ENCODE peak calls at places on chromosomes 12 and 14, in ten cellular contexts. U, V, F, X, R, H, Z, L, S and Q are unnamed samples.

GRCh38 chr12:3150820-3151590 is 73.8 kb downstream of the TSPAN9 start:
- DNase-seq in R (no peak), S (no peak), Z (no peak), U (no peak), F (no peak), L (no peak), H (no peak), X (no peak), V (no peak), Q (no peak)

GRCh38 chr14:93035917-93036651 is 79.6 kb downstream of the ITPK1 start:
- DNase-seq in R (peak; percentile 48), F (peak; percentile 61), V (no peak), L (no peak), U (peak; percentile 46), H (no peak), Z (no peak), X (peak; percentile 24), S (peak; percentile 39), Q (peak; percentile 96)

GRCh38 chr14:68913516-68913915 is 65.6 kb downstream of the ACTN1 start:
- DNase-seq in H (no peak), X (no peak), S (no peak), Z (no peak), U (no peak), L (no peak), V (no peak), F (no peak), R (no peak), Q (no peak)

GRCh38 chr12:81615031-81615430 is 144.1 kb downstream of the PPFIA2 start:
- DNase-seq in H (no peak), X (no peak), V (no peak), R (no peak), Z (no peak), U (no peak), S (no peak), L (no peak), F (no peak), Q (no peak)

GRCh38 chr12:106776897-106777296 is 2.4 kb downstream of the RIC8B start:
- DNase-seq in H (no peak), X (no peak), S (no peak), V (no peak), Z (no peak), L (no peak), F (no peak), U (no peak), R (no peak), Q (no peak)

GRCh38 chr14:69571879-69572633 is 2.6 kb downstream of the CCDC177 start:
- DNase-seq in V (peak; percentile 30), U (no peak), F (peak; percentile 50), X (no peak), R (no peak), S (peak; percentile 33), L (no peak), H (no peak), Z (peak; percentile 16), Q (no peak)

GRCh38 chr14:103109789-103110415 is 13.4 kb upstream of the TNFAIP2 start:
- DNase-seq in L (no peak), V (peak; percentile 36), X (no peak), U (no peak), R (peak; percentile 53), Z (no peak), H (peak; percentile 65), F (peak; percentile 91), S (peak; percentile 70), Q (no peak)

GRCh38 chr12:41190360-41190759 is 2.2 kb downstream of the PDZRN4 start:
- DNase-seq in X (no peak), S (peak; percentile 44), Z (no peak), R (no peak), H (no peak), U (no peak), V (no peak), L (no peak), F (peak; percentile 44), Q (no peak)

GRCh38 chr14:68939893-68940613 is 39.0 kb downstream of the ACTN1 start:
- DNase-seq in X (no peak), U (peak; percentile 80), H (peak; percentile 80), F (peak; percentile 98), R (peak; percentile 74), Z (no peak), L (no peak), V (peak; percentile 79), S (peak; percentile 68), Q (no peak)

GRCh38 chr14:22475381-22475780 is 113.6 kb downstream of the DAD1 start:
- DNase-seq in V (no peak), F (no peak), U (no peak), S (no peak), H (no peak), Z (no peak), R (no peak), L (no peak), X (no peak), Q (no peak)

GRCh38 chr12:16685107-16685506 is 79.1 kb upstream of the LMO3 start:
- DNase-seq in X (no peak), L (no peak), R (no peak), U (no peak), Z (no peak), S (peak; percentile 20), F (no peak), H (no peak), V (no peak), Q (no peak)

GRCh38 chr14:65946494-65946893 is 534.0 kb downstream of the FUT8 start:
- DNase-seq in H (no peak), V (no peak), Z (no peak), L (no peak), R (no peak), U (no peak), F (no peak), X (no peak), S (no peak), Q (no peak)

GRCh38 chr12:29751676-29752075 is 32.1 kb downstream of the TMTC1 start:
- DNase-seq in H (no peak), R (no peak), L (no peak), X (no peak), S (no peak), F (no peak), U (no peak), V (no peak), Z (no peak), Q (no peak)
- H3K27ac ChIP-seq in H (no peak overlapping the region), R (no peak overlapping the region), L (no peak overlapping the region), X (no peak overlapping the region), S (no peak overlapping the region), F (no peak overlapping the region), U (no peak overlapping the region), V (no peak overlapping the region), Z (no peak overlapping the region), Q (no peak overlapping the region)

DNA sequence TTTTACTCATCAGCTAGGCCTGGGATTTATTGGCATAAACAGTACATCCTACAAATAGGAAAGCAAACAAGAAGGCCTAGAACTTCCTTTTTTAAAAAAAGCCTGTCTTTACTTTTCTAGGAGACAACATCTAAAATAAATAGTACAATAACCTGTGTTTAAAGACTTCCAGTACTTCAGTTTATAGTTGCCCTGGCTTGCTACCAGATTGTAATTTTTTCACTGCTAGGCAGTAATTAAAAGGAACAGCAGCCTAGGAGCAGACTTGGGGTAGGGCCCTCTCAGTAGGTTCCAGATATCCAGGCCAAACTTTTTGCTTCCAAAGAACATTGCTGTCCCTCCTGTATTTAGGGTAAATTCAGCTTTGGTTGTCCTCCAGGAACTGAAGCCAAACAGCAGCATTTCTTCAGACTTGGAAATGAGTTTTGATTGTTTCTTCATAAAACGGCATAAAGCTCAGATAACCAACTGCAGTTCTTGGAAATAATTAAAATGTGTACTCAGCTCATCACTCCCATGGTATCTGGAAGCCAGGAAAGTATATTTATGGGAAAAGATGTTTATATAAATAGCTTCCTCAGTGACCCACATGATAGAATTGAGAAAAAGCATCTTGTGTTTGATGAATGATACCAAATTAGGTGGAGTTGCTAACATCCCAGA is 61.7 kb downstream of the PPP1R36 start:
- DNase-seq in X (no peak), H (peak; percentile 27), F (no peak), V (no peak), S (peak; percentile 61), L (no peak), Z (no peak), U (no peak), R (no peak), Q (no peak)
- H3K27ac ChIP-seq in X (no peak overlapping the region), H (peak overlapping the region; percentile 88), F (peak overlapping the region; percentile 46), V (peak overlapping the region; percentile 22), S (peak overlapping the region; percentile 43), L (no peak overlapping the region), Z (no peak overlapping the region), U (peak overlapping the region; percentile 26), R (peak overlapping the region; percentile 17), Q (no peak overlapping the region)

DNA sequence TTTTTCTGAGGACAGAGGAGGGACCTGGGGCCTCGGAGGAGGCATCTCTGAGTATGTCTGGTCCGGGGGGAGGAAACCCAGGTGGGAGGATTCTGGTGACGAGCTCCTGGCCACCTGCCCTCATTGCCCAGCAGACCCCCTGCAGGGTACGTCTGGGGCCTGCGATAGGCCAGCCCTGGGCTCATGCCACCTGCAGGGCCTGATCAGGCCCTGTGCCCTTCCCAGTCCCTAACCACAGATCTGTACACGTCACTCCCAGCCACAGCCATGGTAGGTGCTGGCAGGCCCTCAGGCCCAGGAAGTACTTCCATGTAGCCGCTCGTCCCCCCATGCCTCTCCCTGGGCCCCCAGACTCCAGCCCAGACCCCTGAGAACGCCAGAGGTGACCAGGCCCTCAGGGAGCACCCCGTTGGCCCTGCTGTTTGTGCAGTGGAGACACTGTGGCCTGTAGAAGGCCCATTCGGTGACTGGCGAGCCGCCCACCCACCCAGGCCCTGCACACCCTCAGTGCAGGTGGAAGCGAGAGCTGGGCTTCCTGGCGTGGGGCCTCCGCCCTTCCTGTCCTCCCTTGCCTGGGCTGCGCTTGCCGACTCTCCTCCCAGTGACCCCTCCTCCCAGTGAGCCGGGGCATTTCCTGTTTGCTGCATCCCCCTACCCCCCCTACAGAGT is 5.7 kb downstream of the INF2 start:
- DNase-seq in H (no peak), V (no peak), U (peak; percentile 53), L (no peak), F (no peak), Z (peak; percentile 89), R (no peak), X (peak; percentile 45), S (peak; percentile 52), Q (no peak)
- H3K27ac ChIP-seq in H (no peak overlapping the region), V (peak overlapping the region; percentile 8), U (peak overlapping the region; percentile 88), L (peak overlapping the region; percentile 75), F (peak overlapping the region; percentile 31), Z (peak overlapping the region; percentile 79), R (peak overlapping the region; percentile 84), X (peak overlapping the region; percentile 78), S (peak overlapping the region; percentile 58), Q (peak overlapping the region; percentile 99)

DNA sequence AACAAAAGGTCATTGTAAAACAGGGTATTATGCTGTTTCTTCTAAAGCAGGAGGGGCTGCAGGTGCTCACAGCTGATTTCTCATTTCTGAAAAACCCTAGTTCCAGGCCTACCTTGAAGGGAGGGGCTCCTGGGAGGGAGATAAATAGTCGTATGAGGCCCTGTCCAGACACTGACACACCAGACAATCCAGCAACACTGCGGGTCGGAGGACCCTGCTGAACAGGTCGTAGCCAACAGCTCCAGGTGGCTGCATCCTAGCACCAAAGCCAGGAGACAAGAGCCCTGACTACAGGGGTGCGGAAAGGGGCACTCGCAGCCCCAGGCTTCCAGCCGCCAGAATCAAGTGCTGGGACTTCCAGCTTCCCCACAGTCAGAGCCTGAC is 41.2 kb downstream of the PSMA6 start:
- DNase-seq in Z (no peak), R (no peak), V (no peak), S (no peak), L (no peak), H (no peak), F (no peak), U (no peak), X (no peak), Q (no peak)
- H3K27ac ChIP-seq in Z (peak overlapping the region; percentile 61), R (peak overlapping the region; percentile 91), V (peak overlapping the region; percentile 74), S (peak overlapping the region; percentile 76), L (peak overlapping the region; percentile 29), H (no peak overlapping the region), F (peak overlapping the region; percentile 97), U (peak overlapping the region; percentile 93), X (peak overlapping the region; percentile 40), Q (no peak overlapping the region)